ENCODE peak calls at places on chromosomes 13 and 19, in six cellular contexts. One of them, this sample, is unnamed.

GRCh38 chr19:19209372-19209771 is 2.4 kb upstream of the NCAN start:
- DNase-seq in right atrium auricular region: no peak
- DNase-seq in fibroblast of mammary gland: no peak
- DNase-seq in AG04450: no peak
- DNase-seq in lower lobe of right lung: no peak
- DNase-seq in endothelial cell: no peak
- DNase-seq in this sample: no peak

GRCh38 chr13:84446972-84447700 is 564.9 kb upstream of the SLITRK1 start:
- DNase-seq in right atrium auricular region: no peak
- DNase-seq in fibroblast of mammary gland: peak; percentile 56
- DNase-seq in AG04450: no peak
- DNase-seq in lower lobe of right lung: peak; percentile 23
- DNase-seq in endothelial cell: no peak
- DNase-seq in this sample: no peak

GRCh38 chr13:111177081-111177711 is 62.1 kb downstream of the ARHGEF7 start:
- DNase-seq in right atrium auricular region: peak; percentile 67
- DNase-seq in fibroblast of mammary gland: peak; percentile 28
- DNase-seq in AG04450: no peak
- DNase-seq in lower lobe of right lung: peak; percentile 56
- DNase-seq in endothelial cell: no peak
- DNase-seq in this sample: no peak

GRCh38 chr13:39876258-39876657 is 220.8 kb downstream of the COG6 start:
- DNase-seq in right atrium auricular region: no peak
- DNase-seq in fibroblast of mammary gland: peak; percentile 98
- DNase-seq in AG04450: peak; percentile 70
- DNase-seq in lower lobe of right lung: no peak
- DNase-seq in endothelial cell: no peak
- DNase-seq in this sample: no peak

GRCh38 chr13:98192008-98192407 is 14.9 kb upstream of the RNF113B start:
- DNase-seq in right atrium auricular region: no peak
- DNase-seq in fibroblast of mammary gland: no peak
- DNase-seq in AG04450: no peak
- DNase-seq in lower lobe of right lung: no peak
- DNase-seq in endothelial cell: no peak
- DNase-seq in this sample: no peak

GRCh38 chr19:16750081-16750480 is 30.4 kb downstream of the NWD1 start:
- DNase-seq in right atrium auricular region: no peak
- DNase-seq in fibroblast of mammary gland: no peak
- DNase-seq in AG04450: no peak
- DNase-seq in lower lobe of right lung: no peak
- DNase-seq in endothelial cell: no peak
- DNase-seq in this sample: no peak

GRCh38 chr19:35741216-35741541 is 1.1 kb downstream of the IGFLR1 start:
- DNase-seq in right atrium auricular region: no peak
- DNase-seq in fibroblast of mammary gland: no peak
- DNase-seq in AG04450: no peak
- DNase-seq in lower lobe of right lung: no peak
- DNase-seq in endothelial cell: no peak
- DNase-seq in this sample: no peak

GRCh38 chr13:35599385-35599784 is 122.9 kb upstream of the MAB21L1 start:
- DNase-seq in right atrium auricular region: no peak
- DNase-seq in fibroblast of mammary gland: no peak
- DNase-seq in AG04450: no peak
- DNase-seq in lower lobe of right lung: no peak
- DNase-seq in endothelial cell: no peak
- DNase-seq in this sample: no peak

GRCh38 chr19:40502647-40503046 is 35.8 kb downstream of the SPTBN4 start:
- DNase-seq in right atrium auricular region: no peak
- DNase-seq in fibroblast of mammary gland: no peak
- DNase-seq in AG04450: no peak
- DNase-seq in lower lobe of right lung: no peak
- DNase-seq in endothelial cell: no peak
- DNase-seq in this sample: peak; percentile 63

GRCh38 chr13:70623260-70623659 is 515.0 kb upstream of the KLHL1 start:
- DNase-seq in right atrium auricular region: no peak
- DNase-seq in fibroblast of mammary gland: peak; percentile 5
- DNase-seq in AG04450: no peak
- DNase-seq in lower lobe of right lung: no peak
- DNase-seq in endothelial cell: no peak
- DNase-seq in this sample: no peak
- TF ChIP-seq CTCF in right atrium auricular region: no peak
- TF ChIP-seq CTCF in fibroblast of mammary gland: peak; percentile 23
- TF ChIP-seq CTCF in AG04450: peak; percentile 30
- TF ChIP-seq CTCF in lower lobe of right lung: peak; percentile 33
- TF ChIP-seq CTCF in endothelial cell: peak; percentile 55
- TF ChIP-seq CTCF in this sample: no peak

DNA sequence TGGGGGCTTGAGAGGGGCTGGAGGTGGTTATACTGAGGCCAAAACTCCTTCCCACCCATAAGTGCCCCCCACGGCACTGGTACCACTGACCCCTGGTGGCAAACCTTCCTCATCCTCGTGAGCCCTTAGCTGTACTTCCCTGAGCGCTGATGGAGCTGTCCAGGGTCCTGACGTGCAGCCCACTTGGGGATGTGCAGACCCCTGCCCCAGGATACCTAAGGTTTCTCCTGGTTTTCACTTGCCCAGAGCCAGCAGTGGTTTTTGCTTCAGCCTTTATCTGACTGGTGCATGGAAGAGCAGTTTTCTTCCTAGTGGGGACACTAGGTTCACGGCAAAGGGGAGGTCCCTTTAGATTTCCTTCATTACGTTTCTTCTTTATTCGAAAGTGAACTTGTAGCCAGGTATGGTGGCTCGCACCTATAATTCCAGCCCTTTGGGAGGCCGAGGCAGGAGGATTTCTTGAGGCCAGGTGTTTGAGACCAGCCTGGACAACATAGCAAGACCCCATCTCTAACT is 28.7 kb upstream of the KCTD15 start:
- DNase-seq in right atrium auricular region: no peak
- DNase-seq in fibroblast of mammary gland: peak; percentile 10
- DNase-seq in AG04450: no peak
- DNase-seq in lower lobe of right lung: no peak
- DNase-seq in endothelial cell: peak; percentile 91
- DNase-seq in this sample: peak; percentile 52
- TF ChIP-seq CTCF in right atrium auricular region: no peak
- TF ChIP-seq CTCF in fibroblast of mammary gland: peak; percentile 9
- TF ChIP-seq CTCF in AG04450: peak; percentile 31
- TF ChIP-seq CTCF in lower lobe of right lung: no peak
- TF ChIP-seq CTCF in endothelial cell: no peak
- TF ChIP-seq CTCF in this sample: peak; percentile 23

DNA sequence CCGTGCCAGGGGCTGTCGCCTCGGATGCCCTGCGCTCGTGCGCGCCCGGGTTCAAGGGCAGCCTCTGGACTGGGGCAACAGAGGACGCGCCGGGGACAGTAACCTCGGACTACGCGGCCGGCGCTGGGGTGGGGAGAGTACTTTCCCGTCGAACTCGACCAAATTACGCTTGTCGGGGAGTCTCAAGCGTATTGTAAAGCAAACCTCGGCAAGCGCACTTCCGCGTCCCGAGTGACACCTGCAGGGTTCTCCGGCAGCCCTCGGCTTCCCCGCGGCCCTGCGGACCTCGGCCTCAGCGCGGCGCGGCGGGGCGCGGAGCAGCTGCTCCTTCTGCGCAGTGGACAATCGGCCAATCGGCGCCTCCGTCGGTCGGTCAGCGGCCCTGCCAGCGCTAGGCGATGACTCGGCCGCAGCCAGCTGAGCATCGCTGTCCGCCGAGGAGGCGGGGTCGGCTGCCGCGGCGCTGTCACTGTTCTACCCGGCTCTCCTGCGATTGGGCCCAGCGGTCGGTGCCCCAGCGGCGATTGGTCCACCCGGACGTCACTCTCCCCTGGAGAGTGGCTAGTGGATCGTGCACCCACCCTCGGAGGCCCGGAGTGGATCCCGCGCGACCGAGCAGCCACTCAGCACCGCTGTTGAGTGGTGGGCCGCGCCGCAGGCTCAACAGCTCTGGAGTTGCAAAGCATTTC is at the start of gene SLC46A3:
- DNase-seq in right atrium auricular region: peak; percentile 98
- DNase-seq in fibroblast of mammary gland: peak; percentile 96
- DNase-seq in AG04450: peak; percentile 96
- DNase-seq in lower lobe of right lung: peak; percentile 98
- DNase-seq in endothelial cell: peak; percentile 99
- DNase-seq in this sample: peak; percentile 92
- TF ChIP-seq CTCF in right atrium auricular region: no peak
- TF ChIP-seq CTCF in fibroblast of mammary gland: no peak
- TF ChIP-seq CTCF in AG04450: peak; percentile 21
- TF ChIP-seq CTCF in lower lobe of right lung: peak; percentile 21
- TF ChIP-seq CTCF in endothelial cell: no peak
- TF ChIP-seq CTCF in this sample: no peak

GRCh38 chr19:32322541-32322940 is 22.9 kb upstream of the ZNF507 start:
- DNase-seq in right atrium auricular region: peak; percentile 21
- DNase-seq in fibroblast of mammary gland: no peak
- DNase-seq in AG04450: no peak
- DNase-seq in lower lobe of right lung: no peak
- DNase-seq in endothelial cell: no peak
- DNase-seq in this sample: no peak

GRCh38 chr19:32317045-32317444 is 28.4 kb upstream of the ZNF507 start:
- DNase-seq in right atrium auricular region: no peak
- DNase-seq in fibroblast of mammary gland: no peak
- DNase-seq in AG04450: no peak
- DNase-seq in lower lobe of right lung: no peak
- DNase-seq in endothelial cell: no peak
- DNase-seq in this sample: no peak

GRCh38 chr19:32316034-32316433 is 29.4 kb upstream of the ZNF507 start:
- DNase-seq in right atrium auricular region: no peak
- DNase-seq in fibroblast of mammary gland: no peak
- DNase-seq in AG04450: no peak
- DNase-seq in lower lobe of right lung: no peak
- DNase-seq in endothelial cell: no peak
- DNase-seq in this sample: no peak

GRCh38 chr19:32313866-32314265 is 31.5 kb upstream of the ZNF507 start:
- DNase-seq in right atrium auricular region: no peak
- DNase-seq in fibroblast of mammary gland: no peak
- DNase-seq in AG04450: no peak
- DNase-seq in lower lobe of right lung: no peak
- DNase-seq in endothelial cell: no peak
- DNase-seq in this sample: no peak

DNA sequence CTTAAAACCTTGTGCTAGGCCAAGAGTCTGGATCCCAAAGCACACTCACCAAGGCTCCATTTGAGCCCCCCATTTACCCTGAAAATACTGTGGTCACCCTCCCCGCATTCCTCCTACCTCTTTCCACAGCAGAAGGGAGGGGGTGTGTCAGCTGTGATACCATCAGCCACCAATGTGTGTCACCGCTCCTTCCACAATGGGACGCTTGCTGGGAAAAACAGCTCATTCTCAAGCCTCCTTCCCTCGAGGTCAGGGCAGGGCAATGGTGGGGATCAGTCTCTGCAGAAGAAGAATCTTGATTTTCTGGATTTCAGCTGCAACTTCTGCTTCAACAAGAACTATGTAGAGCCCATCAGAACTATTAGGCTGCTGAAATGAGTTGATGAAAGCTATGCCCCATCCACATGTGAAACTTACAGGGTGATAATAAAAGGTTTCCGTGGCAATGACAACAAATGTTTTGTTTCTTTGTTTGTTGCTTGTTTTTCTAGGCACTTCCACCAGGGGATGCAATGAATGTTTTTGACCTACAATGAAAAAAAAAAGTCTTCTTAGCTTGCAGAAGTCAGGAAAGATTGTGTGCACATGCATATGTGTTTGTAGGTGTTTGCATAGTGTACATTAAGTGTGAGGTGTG is 26.4 kb upstream of the ZNF507 start:
- DNase-seq in right atrium auricular region: no peak
- DNase-seq in fibroblast of mammary gland: no peak
- DNase-seq in AG04450: no peak
- DNase-seq in lower lobe of right lung: no peak
- DNase-seq in endothelial cell: peak; percentile 53
- DNase-seq in this sample: peak; percentile 47
- TF ChIP-seq CTCF in right atrium auricular region: no peak
- TF ChIP-seq CTCF in fibroblast of mammary gland: peak; percentile 21
- TF ChIP-seq CTCF in AG04450: no peak
- TF ChIP-seq CTCF in lower lobe of right lung: peak; percentile 26
- TF ChIP-seq CTCF in endothelial cell: no peak
- TF ChIP-seq CTCF in this sample: peak; percentile 33

DNA sequence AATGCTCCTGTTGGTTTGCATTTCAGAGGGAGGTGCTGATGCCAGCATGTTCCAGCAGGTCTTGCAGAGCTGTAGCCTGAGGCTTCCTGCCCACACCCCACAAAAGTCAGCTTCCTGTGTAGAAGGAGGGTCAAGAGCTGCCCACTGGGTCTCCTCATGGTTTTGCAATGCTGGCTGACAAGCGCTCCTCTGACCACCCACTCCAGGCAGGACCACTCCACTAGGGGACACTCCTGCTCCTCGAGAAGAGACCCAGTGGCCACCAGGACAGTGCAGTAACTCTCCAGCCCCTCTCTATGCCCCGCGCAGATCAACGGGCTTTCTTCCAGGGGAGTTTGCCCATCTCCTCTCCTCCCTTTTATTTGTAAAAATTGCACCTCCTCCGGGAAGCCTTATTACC is 72.9 kb upstream of the UQCRFS1 start:
- DNase-seq in right atrium auricular region: no peak
- DNase-seq in fibroblast of mammary gland: no peak
- DNase-seq in AG04450: no peak
- DNase-seq in lower lobe of right lung: no peak
- DNase-seq in endothelial cell: peak; percentile 62
- DNase-seq in this sample: no peak
- TF ChIP-seq CTCF in right atrium auricular region: no peak
- TF ChIP-seq CTCF in fibroblast of mammary gland: peak; percentile 1
- TF ChIP-seq CTCF in AG04450: no peak
- TF ChIP-seq CTCF in lower lobe of right lung: no peak
- TF ChIP-seq CTCF in endothelial cell: no peak
- TF ChIP-seq CTCF in this sample: no peak

DNA sequence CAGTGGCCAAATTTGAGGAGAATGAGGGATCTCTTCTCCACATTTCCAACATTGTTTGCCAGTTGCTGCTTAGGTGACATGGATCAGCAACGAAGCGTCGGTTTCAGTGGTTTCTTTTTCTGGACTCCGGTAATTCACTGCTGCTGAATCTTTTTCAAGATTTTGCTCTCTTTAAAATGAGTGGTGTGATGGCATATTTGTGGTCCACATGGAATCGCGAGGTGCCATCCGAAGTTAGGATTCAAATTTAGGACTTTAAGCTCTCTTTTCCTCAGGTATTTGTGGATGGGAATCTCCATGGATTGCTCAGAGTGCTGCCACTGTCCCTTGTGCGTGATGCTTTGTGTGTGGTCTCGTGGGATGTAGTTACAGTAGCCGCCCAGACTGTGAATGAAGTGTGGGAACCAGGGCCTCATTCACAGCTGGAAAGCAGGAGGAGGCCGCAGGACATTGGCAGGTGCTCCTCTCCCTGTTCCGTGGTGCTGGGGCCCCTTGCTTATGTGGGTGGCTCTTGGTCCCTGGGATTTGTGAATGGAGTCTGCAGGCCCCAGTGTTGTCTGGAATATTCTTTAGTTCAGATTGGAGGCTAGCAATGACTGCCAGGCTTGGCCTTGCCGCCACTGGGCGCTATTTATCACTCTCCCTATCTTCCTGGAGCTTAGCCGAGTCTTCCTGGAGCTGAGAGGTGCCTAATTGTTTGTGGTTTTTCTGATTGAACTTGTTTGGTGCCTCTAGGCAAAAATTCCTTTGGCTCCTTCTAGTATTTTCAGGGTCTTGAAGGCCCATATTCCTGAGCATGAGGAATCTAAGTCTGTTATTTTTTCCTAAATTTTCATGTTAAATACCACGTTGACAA is 1.5 kb downstream of the ILF3 start:
- DNase-seq in right atrium auricular region: no peak
- DNase-seq in fibroblast of mammary gland: peak; percentile 25
- DNase-seq in AG04450: no peak
- DNase-seq in lower lobe of right lung: no peak
- DNase-seq in endothelial cell: peak; percentile 22
- DNase-seq in this sample: peak; percentile 4
- TF ChIP-seq CTCF in right atrium auricular region: no peak
- TF ChIP-seq CTCF in fibroblast of mammary gland: no peak
- TF ChIP-seq CTCF in AG04450: no peak
- TF ChIP-seq CTCF in lower lobe of right lung: no peak
- TF ChIP-seq CTCF in endothelial cell: no peak
- TF ChIP-seq CTCF in this sample: no peak

This sample was measured in Calu3.